ENCODE peak calls at places on chromosomes 4 and X, in six cellular contexts. L is NCI-H446 treated with DMSO at 0.1 percent for 48 hours; F is effector memory CD8-positive, alpha-beta T cell; Z is NCI-H1092 treated with DMSO at 0.1 percent for 48 hours; Q is pancreas; U is hypothalamus. C is an unnamed sample.

GRCh38 chr4:169044723-169045447 is 34.8 kb upstream of the CBR4 start:
- DNase-seq in Z (no peak), U (no peak), Q (no peak), F (no peak), L (no peak), C (no peak)

GRCh38 chrX:19870206-19870605 is 17.2 kb downstream of the SH3KBP1 start:
- DNase-seq in L (no peak), F (no peak), Q (no peak), U (no peak), Z (no peak), C (no peak)

GRCh38 chr4:165175879-165176278 is 31.5 kb upstream of the KLHL2 start:
- DNase-seq in U (no peak), Z (no peak), Q (no peak), L (no peak), F (no peak), C (no peak)

GRCh38 chrX:134654398-134655012 is 3.8 kb downstream of the PLAC1 start:
- DNase-seq in Z (no peak), F (no peak), U (no peak), Q (no peak), L (no peak), C (no peak)

GRCh38 chr4:158750379-158750778 is 18.4 kb upstream of the FNIP2 start:
- DNase-seq in Z (no peak), Q (no peak), L (no peak), U (no peak), F (no peak), C (peak)

GRCh38 chrX:16826207-16826606 is 39.9 kb downstream of the TXLNG start:
- DNase-seq in Z (peak), Q (no peak), U (no peak), F (no peak), L (peak), C (peak)

GRCh38 chr4:71532407-71532806 is 193.6 kb downstream of the SLC4A4 start:
- DNase-seq in F (no peak), Z (no peak), Q (no peak), U (no peak), L (no peak), C (no peak)

GRCh38 chr4:155745984-155746383 is 12.8 kb upstream of the GUCY1B1 start:
- DNase-seq in Z (no peak), F (no peak), U (no peak), Q (no peak), L (no peak), C (peak)

GRCh38 chrX:139187738-139188137 is 342.8 kb upstream of the F9 start:
- DNase-seq in Q (no peak), U (no peak), L (no peak), F (no peak), Z (no peak), C (no peak)

GRCh38 chr4:112145820-112146813 is 863 bp downstream of the FAM241A start:
- DNase-seq in Z (no peak), U (peak), Q (peak), L (no peak), F (peak), C (peak)

GRCh38 chrX:40727599-40728252 is 7.6 kb downstream of the MED14 start:
- DNase-seq in Z (no peak), U (no peak), Q (no peak), F (no peak), L (no peak), C (no peak)

GRCh38 chr4:135032670-135033069 is 831.1 kb upstream of the PABPC4L start:
- DNase-seq in U (no peak), L (no peak), Z (no peak), F (no peak), Q (no peak), C (no peak)

C was measured in HFFc6.